ENCODE peak calls at places on chromosomes 16 and 17, in eight cellular contexts. One of them, this sample, is unnamed.
A peak's percentile ranks its signal among the peaks of the same experiment; 100 is the strongest.

GRCh38 chr17:28712037-28712704 is 483 bp upstream of the PROCA1 start:
- DNase-seq in fibroblast of the conjunctiva: no peak
- DNase-seq in stimulated activated CD8-positive, alpha-beta memory T cell treated with anti-CD3 and anti-CD28 coated beads, Interleukin-15, amount 100 ng/mL, for 24 hours: no peak
- DNase-seq in NCI-H2081: no peak
- DNase-seq in HFFc6: no peak
- DNase-seq in activated CD4-positive, alpha-beta T cell treated with anti-CD3 and anti-CD28 coated beads for 36 hours: peak; percentile 83
- DNase-seq in NCI-H2227 treated with DMSO at 0.1 percent for 48 hours: no peak
- DNase-seq in left lobe of liver: no peak
- DNase-seq in this sample: no peak

GRCh38 chr17:68600881-68601564 is at the start of gene FAM20A:
- DNase-seq in left lobe of liver: peak; percentile 95
- DNase-seq in stimulated activated CD8-positive, alpha-beta memory T cell treated with anti-CD3 and anti-CD28 coated beads, Interleukin-15, amount 100 ng/mL, for 24 hours: no peak
- DNase-seq in NCI-H2227 treated with DMSO at 0.1 percent for 48 hours: no peak
- DNase-seq in NCI-H2081: peak; percentile 67
- DNase-seq in activated CD4-positive, alpha-beta T cell treated with anti-CD3 and anti-CD28 coated beads for 36 hours: peak; percentile 34
- DNase-seq in fibroblast of the conjunctiva: no peak
- DNase-seq in HFFc6: no peak
- DNase-seq in this sample: no peak

GRCh38 chr16:6682142-6682811 is 650.4 kb upstream of the RBFOX1 start:
- DNase-seq in NCI-H2227 treated with DMSO at 0.1 percent for 48 hours: peak; percentile 60
- DNase-seq in stimulated activated CD8-positive, alpha-beta memory T cell treated with anti-CD3 and anti-CD28 coated beads, Interleukin-15, amount 100 ng/mL, for 24 hours: no peak
- DNase-seq in activated CD4-positive, alpha-beta T cell treated with anti-CD3 and anti-CD28 coated beads for 36 hours: peak; percentile 61
- DNase-seq in left lobe of liver: no peak
- DNase-seq in NCI-H2081: peak; percentile 6
- DNase-seq in HFFc6: no peak
- DNase-seq in fibroblast of the conjunctiva: no peak
- DNase-seq in this sample: peak; percentile 5

GRCh38 chr16:83705856-83706255 is 101.9 kb upstream of the HSBP1 start:
- DNase-seq in NCI-H2227 treated with DMSO at 0.1 percent for 48 hours: no peak
- DNase-seq in left lobe of liver: no peak
- DNase-seq in activated CD4-positive, alpha-beta T cell treated with anti-CD3 and anti-CD28 coated beads for 36 hours: no peak
- DNase-seq in stimulated activated CD8-positive, alpha-beta memory T cell treated with anti-CD3 and anti-CD28 coated beads, Interleukin-15, amount 100 ng/mL, for 24 hours: no peak
- DNase-seq in fibroblast of the conjunctiva: no peak
- DNase-seq in NCI-H2081: no peak
- DNase-seq in HFFc6: no peak
- DNase-seq in this sample: no peak

GRCh38 chr17:39208893-39209292 is 8.8 kb downstream of the RPL19 start:
- DNase-seq in fibroblast of the conjunctiva: no peak
- DNase-seq in HFFc6: no peak
- DNase-seq in NCI-H2227 treated with DMSO at 0.1 percent for 48 hours: no peak
- DNase-seq in left lobe of liver: no peak
- DNase-seq in NCI-H2081: no peak
- DNase-seq in activated CD4-positive, alpha-beta T cell treated with anti-CD3 and anti-CD28 coated beads for 36 hours: peak; percentile 63
- DNase-seq in stimulated activated CD8-positive, alpha-beta memory T cell treated with anti-CD3 and anti-CD28 coated beads, Interleukin-15, amount 100 ng/mL, for 24 hours: no peak
- DNase-seq in this sample: peak; percentile 50

GRCh38 chr17:49055181-49055927 is 58.2 kb downstream of the IGF2BP1 start:
- DNase-seq in HFFc6: no peak
- DNase-seq in NCI-H2081: no peak
- DNase-seq in left lobe of liver: no peak
- DNase-seq in NCI-H2227 treated with DMSO at 0.1 percent for 48 hours: no peak
- DNase-seq in stimulated activated CD8-positive, alpha-beta memory T cell treated with anti-CD3 and anti-CD28 coated beads, Interleukin-15, amount 100 ng/mL, for 24 hours: no peak
- DNase-seq in fibroblast of the conjunctiva: no peak
- DNase-seq in activated CD4-positive, alpha-beta T cell treated with anti-CD3 and anti-CD28 coated beads for 36 hours: no peak
- DNase-seq in this sample: no peak

GRCh38 chr16:11405331-11406176 is 60.3 kb downstream of the RMI2 start:
- DNase-seq in HFFc6: no peak
- DNase-seq in stimulated activated CD8-positive, alpha-beta memory T cell treated with anti-CD3 and anti-CD28 coated beads, Interleukin-15, amount 100 ng/mL, for 24 hours: peak; percentile 15
- DNase-seq in NCI-H2227 treated with DMSO at 0.1 percent for 48 hours: no peak
- DNase-seq in activated CD4-positive, alpha-beta T cell treated with anti-CD3 and anti-CD28 coated beads for 36 hours: peak; percentile 76
- DNase-seq in fibroblast of the conjunctiva: no peak
- DNase-seq in left lobe of liver: no peak
- DNase-seq in NCI-H2081: peak; percentile 21
- DNase-seq in this sample: no peak

GRCh38 chr16:84599528-84600202 is 18.2 kb downstream of the COTL1 start:
- DNase-seq in stimulated activated CD8-positive, alpha-beta memory T cell treated with anti-CD3 and anti-CD28 coated beads, Interleukin-15, amount 100 ng/mL, for 24 hours: peak; percentile 31
- DNase-seq in fibroblast of the conjunctiva: peak; percentile 62
- DNase-seq in NCI-H2081: peak; percentile 66
- DNase-seq in HFFc6: peak; percentile 77
- DNase-seq in left lobe of liver: no peak
- DNase-seq in activated CD4-positive, alpha-beta T cell treated with anti-CD3 and anti-CD28 coated beads for 36 hours: peak; percentile 90
- DNase-seq in NCI-H2227 treated with DMSO at 0.1 percent for 48 hours: no peak
- DNase-seq in this sample: no peak

GRCh38 chr17:78559749-78560368 is 17.3 kb downstream of the DNAH17 start:
- DNase-seq in NCI-H2227 treated with DMSO at 0.1 percent for 48 hours: no peak
- DNase-seq in activated CD4-positive, alpha-beta T cell treated with anti-CD3 and anti-CD28 coated beads for 36 hours: peak; percentile 60
- DNase-seq in stimulated activated CD8-positive, alpha-beta memory T cell treated with anti-CD3 and anti-CD28 coated beads, Interleukin-15, amount 100 ng/mL, for 24 hours: no peak
- DNase-seq in NCI-H2081: no peak
- DNase-seq in left lobe of liver: no peak
- DNase-seq in HFFc6: no peak
- DNase-seq in fibroblast of the conjunctiva: no peak
- DNase-seq in this sample: no peak

GRCh38 chr16:10188236-10188635 is 6.0 kb upstream of the GRIN2A start:
- DNase-seq in NCI-H2081: no peak
- DNase-seq in NCI-H2227 treated with DMSO at 0.1 percent for 48 hours: no peak
- DNase-seq in activated CD4-positive, alpha-beta T cell treated with anti-CD3 and anti-CD28 coated beads for 36 hours: no peak
- DNase-seq in HFFc6: peak; percentile 14
- DNase-seq in left lobe of liver: no peak
- DNase-seq in stimulated activated CD8-positive, alpha-beta memory T cell treated with anti-CD3 and anti-CD28 coated beads, Interleukin-15, amount 100 ng/mL, for 24 hours: no peak
- DNase-seq in fibroblast of the conjunctiva: no peak
- DNase-seq in this sample: no peak

GRCh38 chr16:82945420-82946096 is 318.8 kb downstream of the CDH13 start:
- DNase-seq in activated CD4-positive, alpha-beta T cell treated with anti-CD3 and anti-CD28 coated beads for 36 hours: no peak
- DNase-seq in NCI-H2227 treated with DMSO at 0.1 percent for 48 hours: no peak
- DNase-seq in NCI-H2081: no peak
- DNase-seq in stimulated activated CD8-positive, alpha-beta memory T cell treated with anti-CD3 and anti-CD28 coated beads, Interleukin-15, amount 100 ng/mL, for 24 hours: no peak
- DNase-seq in left lobe of liver: no peak
- DNase-seq in fibroblast of the conjunctiva: no peak
- DNase-seq in HFFc6: no peak
- DNase-seq in this sample: no peak

GRCh38 chr17:34644941-34645550 is 65.7 kb downstream of the TMEM132E start:
- DNase-seq in NCI-H2081: no peak
- DNase-seq in activated CD4-positive, alpha-beta T cell treated with anti-CD3 and anti-CD28 coated beads for 36 hours: no peak
- DNase-seq in left lobe of liver: no peak
- DNase-seq in HFFc6: no peak
- DNase-seq in stimulated activated CD8-positive, alpha-beta memory T cell treated with anti-CD3 and anti-CD28 coated beads, Interleukin-15, amount 100 ng/mL, for 24 hours: no peak
- DNase-seq in NCI-H2227 treated with DMSO at 0.1 percent for 48 hours: no peak
- DNase-seq in fibroblast of the conjunctiva: no peak
- DNase-seq in this sample: no peak

GRCh38 chr17:58753026-58753425 is 2.6 kb upstream of the PPM1E start:
- DNase-seq in HFFc6: no peak
- DNase-seq in left lobe of liver: no peak
- DNase-seq in NCI-H2227 treated with DMSO at 0.1 percent for 48 hours: no peak
- DNase-seq in fibroblast of the conjunctiva: no peak
- DNase-seq in activated CD4-positive, alpha-beta T cell treated with anti-CD3 and anti-CD28 coated beads for 36 hours: no peak
- DNase-seq in NCI-H2081: no peak
- DNase-seq in stimulated activated CD8-positive, alpha-beta memory T cell treated with anti-CD3 and anti-CD28 coated beads, Interleukin-15, amount 100 ng/mL, for 24 hours: no peak
- DNase-seq in this sample: no peak

GRCh38 chr16:12245923-12246290 is 269.4 kb downstream of the SNX29 start:
- DNase-seq in stimulated activated CD8-positive, alpha-beta memory T cell treated with anti-CD3 and anti-CD28 coated beads, Interleukin-15, amount 100 ng/mL, for 24 hours: no peak
- DNase-seq in left lobe of liver: no peak
- DNase-seq in fibroblast of the conjunctiva: no peak
- DNase-seq in NCI-H2081: peak; percentile 91
- DNase-seq in NCI-H2227 treated with DMSO at 0.1 percent for 48 hours: peak; percentile 72
- DNase-seq in activated CD4-positive, alpha-beta T cell treated with anti-CD3 and anti-CD28 coated beads for 36 hours: no peak
- DNase-seq in HFFc6: no peak
- DNase-seq in this sample: peak; percentile 79

GRCh38 chr16:56121156-56121500 is 70.2 kb upstream of the GNAO1 start:
- DNase-seq in stimulated activated CD8-positive, alpha-beta memory T cell treated with anti-CD3 and anti-CD28 coated beads, Interleukin-15, amount 100 ng/mL, for 24 hours: no peak
- DNase-seq in activated CD4-positive, alpha-beta T cell treated with anti-CD3 and anti-CD28 coated beads for 36 hours: no peak
- DNase-seq in NCI-H2227 treated with DMSO at 0.1 percent for 48 hours: no peak
- DNase-seq in left lobe of liver: no peak
- DNase-seq in HFFc6: no peak
- DNase-seq in NCI-H2081: no peak
- DNase-seq in fibroblast of the conjunctiva: no peak
- DNase-seq in this sample: no peak

GRCh38 chr17:44307387-44308186 is 814 bp upstream of the RUNDC3A start:
- DNase-seq in activated CD4-positive, alpha-beta T cell treated with anti-CD3 and anti-CD28 coated beads for 36 hours: no peak
- DNase-seq in fibroblast of the conjunctiva: no peak
- DNase-seq in stimulated activated CD8-positive, alpha-beta memory T cell treated with anti-CD3 and anti-CD28 coated beads, Interleukin-15, amount 100 ng/mL, for 24 hours: no peak
- DNase-seq in left lobe of liver: no peak
- DNase-seq in NCI-H2081: peak; percentile 78
- DNase-seq in NCI-H2227 treated with DMSO at 0.1 percent for 48 hours: peak; percentile 72
- DNase-seq in HFFc6: no peak
- DNase-seq in this sample: peak; percentile 40

GRCh38 chr16:50099957-50100648 is 34.3 kb downstream of the HEATR3 start:
- DNase-seq in HFFc6: no peak
- DNase-seq in NCI-H2227 treated with DMSO at 0.1 percent for 48 hours: no peak
- DNase-seq in NCI-H2081: no peak
- DNase-seq in stimulated activated CD8-positive, alpha-beta memory T cell treated with anti-CD3 and anti-CD28 coated beads, Interleukin-15, amount 100 ng/mL, for 24 hours: no peak
- DNase-seq in fibroblast of the conjunctiva: no peak
- DNase-seq in left lobe of liver: no peak
- DNase-seq in activated CD4-positive, alpha-beta T cell treated with anti-CD3 and anti-CD28 coated beads for 36 hours: no peak
- DNase-seq in this sample: no peak

GRCh38 chr16:1492923-1493745 is at the start of gene TELO2:
- DNase-seq in activated CD4-positive, alpha-beta T cell treated with anti-CD3 and anti-CD28 coated beads for 36 hours: peak; percentile 94
- DNase-seq in fibroblast of the conjunctiva: peak; percentile 38
- DNase-seq in stimulated activated CD8-positive, alpha-beta memory T cell treated with anti-CD3 and anti-CD28 coated beads, Interleukin-15, amount 100 ng/mL, for 24 hours: peak; percentile 86
- DNase-seq in HFFc6: peak; percentile 55
- DNase-seq in left lobe of liver: peak; percentile 84
- DNase-seq in NCI-H2227 treated with DMSO at 0.1 percent for 48 hours: peak; percentile 79
- DNase-seq in NCI-H2081: peak; percentile 66
- DNase-seq in this sample: peak; percentile 79

GRCh38 chr16:30602595-30603277 is 7.5 kb downstream of the ZNF689 start:
- DNase-seq in HFFc6: no peak
- DNase-seq in NCI-H2081: no peak
- DNase-seq in left lobe of liver: no peak
- DNase-seq in fibroblast of the conjunctiva: peak; percentile 44
- DNase-seq in stimulated activated CD8-positive, alpha-beta memory T cell treated with anti-CD3 and anti-CD28 coated beads, Interleukin-15, amount 100 ng/mL, for 24 hours: no peak
- DNase-seq in activated CD4-positive, alpha-beta T cell treated with anti-CD3 and anti-CD28 coated beads for 36 hours: no peak
- DNase-seq in NCI-H2227 treated with DMSO at 0.1 percent for 48 hours: no peak
- DNase-seq in this sample: no peak

GRCh38 chr17:63993368-63993990 is 4.7 kb upstream of the PRR29 start:
- DNase-seq in NCI-H2227 treated with DMSO at 0.1 percent for 48 hours: no peak
- DNase-seq in fibroblast of the conjunctiva: no peak
- DNase-seq in activated CD4-positive, alpha-beta T cell treated with anti-CD3 and anti-CD28 coated beads for 36 hours: no peak
- DNase-seq in NCI-H2081: no peak
- DNase-seq in left lobe of liver: no peak
- DNase-seq in stimulated activated CD8-positive, alpha-beta memory T cell treated with anti-CD3 and anti-CD28 coated beads, Interleukin-15, amount 100 ng/mL, for 24 hours: no peak
- DNase-seq in HFFc6: no peak
- DNase-seq in this sample: no peak

GRCh38 chr16:588639-588888 is 1.3 kb upstream of the RAB40C start:
- DNase-seq in fibroblast of the conjunctiva: peak; percentile 32
- DNase-seq in HFFc6: peak; percentile 59
- DNase-seq in activated CD4-positive, alpha-beta T cell treated with anti-CD3 and anti-CD28 coated beads for 36 hours: peak; percentile 85
- DNase-seq in NCI-H2081: peak; percentile 22
- DNase-seq in NCI-H2227 treated with DMSO at 0.1 percent for 48 hours: peak; percentile 40
- DNase-seq in stimulated activated CD8-positive, alpha-beta memory T cell treated with anti-CD3 and anti-CD28 coated beads, Interleukin-15, amount 100 ng/mL, for 24 hours: no peak
- DNase-seq in left lobe of liver: no peak
- DNase-seq in this sample: no peak

GRCh38 chr17:17146791-17147406 is 59.2 kb downstream of the PLD6 start:
- DNase-seq in activated CD4-positive, alpha-beta T cell treated with anti-CD3 and anti-CD28 coated beads for 36 hours: peak; percentile 61
- DNase-seq in stimulated activated CD8-positive, alpha-beta memory T cell treated with anti-CD3 and anti-CD28 coated beads, Interleukin-15, amount 100 ng/mL, for 24 hours: no peak
- DNase-seq in NCI-H2227 treated with DMSO at 0.1 percent for 48 hours: no peak
- DNase-seq in NCI-H2081: no peak
- DNase-seq in HFFc6: no peak
- DNase-seq in left lobe of liver: no peak
- DNase-seq in fibroblast of the conjunctiva: no peak
- DNase-seq in this sample: no peak

GRCh38 chr17:81961087-81961514 is at the start of gene NOTUM:
- DNase-seq in HFFc6: no peak
- DNase-seq in stimulated activated CD8-positive, alpha-beta memory T cell treated with anti-CD3 and anti-CD28 coated beads, Interleukin-15, amount 100 ng/mL, for 24 hours: no peak
- DNase-seq in fibroblast of the conjunctiva: no peak
- DNase-seq in activated CD4-positive, alpha-beta T cell treated with anti-CD3 and anti-CD28 coated beads for 36 hours: no peak
- DNase-seq in NCI-H2081: peak; percentile 28
- DNase-seq in left lobe of liver: no peak
- DNase-seq in NCI-H2227 treated with DMSO at 0.1 percent for 48 hours: no peak
- DNase-seq in this sample: no peak

GRCh38 chr16:4115941-4116327 is 308 bp downstream of the ADCY9 start:
- DNase-seq in left lobe of liver: no peak
- DNase-seq in NCI-H2227 treated with DMSO at 0.1 percent for 48 hours: no peak
- DNase-seq in fibroblast of the conjunctiva: no peak
- DNase-seq in NCI-H2081: no peak
- DNase-seq in HFFc6: no peak
- DNase-seq in stimulated activated CD8-positive, alpha-beta memory T cell treated with anti-CD3 and anti-CD28 coated beads, Interleukin-15, amount 100 ng/mL, for 24 hours: no peak
- DNase-seq in activated CD4-positive, alpha-beta T cell treated with anti-CD3 and anti-CD28 coated beads for 36 hours: no peak
- DNase-seq in this sample: no peak

GRCh38 chr16:3879258-3879886 is 1.1 kb downstream of the CREBBP start:
- DNase-seq in stimulated activated CD8-positive, alpha-beta memory T cell treated with anti-CD3 and anti-CD28 coated beads, Interleukin-15, amount 100 ng/mL, for 24 hours: no peak
- DNase-seq in HFFc6: no peak
- DNase-seq in NCI-H2081: no peak
- DNase-seq in activated CD4-positive, alpha-beta T cell treated with anti-CD3 and anti-CD28 coated beads for 36 hours: peak; percentile 55
- DNase-seq in NCI-H2227 treated with DMSO at 0.1 percent for 48 hours: no peak
- DNase-seq in fibroblast of the conjunctiva: no peak
- DNase-seq in left lobe of liver: peak; percentile 67
- DNase-seq in this sample: no peak

GRCh38 chr16:73163238-73163795 is 115.4 kb upstream of the ZFHX3 start:
- DNase-seq in HFFc6: no peak
- DNase-seq in activated CD4-positive, alpha-beta T cell treated with anti-CD3 and anti-CD28 coated beads for 36 hours: no peak
- DNase-seq in stimulated activated CD8-positive, alpha-beta memory T cell treated with anti-CD3 and anti-CD28 coated beads, Interleukin-15, amount 100 ng/mL, for 24 hours: no peak
- DNase-seq in NCI-H2227 treated with DMSO at 0.1 percent for 48 hours: no peak
- DNase-seq in NCI-H2081: no peak
- DNase-seq in fibroblast of the conjunctiva: no peak
- DNase-seq in left lobe of liver: no peak
- DNase-seq in this sample: no peak

GRCh38 chr16:15704545-15704987 is 54.5 kb downstream of the NDE1 start:
- DNase-seq in activated CD4-positive, alpha-beta T cell treated with anti-CD3 and anti-CD28 coated beads for 36 hours: peak; percentile 86
- DNase-seq in NCI-H2227 treated with DMSO at 0.1 percent for 48 hours: peak; percentile 31
- DNase-seq in left lobe of liver: peak; percentile 71
- DNase-seq in fibroblast of the conjunctiva: peak; percentile 56
- DNase-seq in NCI-H2081: peak; percentile 54
- DNase-seq in stimulated activated CD8-positive, alpha-beta memory T cell treated with anti-CD3 and anti-CD28 coated beads, Interleukin-15, amount 100 ng/mL, for 24 hours: peak; percentile 57
- DNase-seq in HFFc6: peak; percentile 51
- DNase-seq in this sample: peak; percentile 27

GRCh38 chr16:70430667-70431536 is 8.0 kb downstream of the ST3GAL2 start:
- DNase-seq in activated CD4-positive, alpha-beta T cell treated with anti-CD3 and anti-CD28 coated beads for 36 hours: peak; percentile 78
- DNase-seq in NCI-H2081: no peak
- DNase-seq in HFFc6: no peak
- DNase-seq in NCI-H2227 treated with DMSO at 0.1 percent for 48 hours: no peak
- DNase-seq in stimulated activated CD8-positive, alpha-beta memory T cell treated with anti-CD3 and anti-CD28 coated beads, Interleukin-15, amount 100 ng/mL, for 24 hours: no peak
- DNase-seq in fibroblast of the conjunctiva: no peak
- DNase-seq in left lobe of liver: no peak
- DNase-seq in this sample: no peak

GRCh38 chr17:83137523-83137922 is 58.1 kb downstream of the METRNL start:
- DNase-seq in NCI-H2081: no peak
- DNase-seq in fibroblast of the conjunctiva: no peak
- DNase-seq in HFFc6: no peak
- DNase-seq in left lobe of liver: peak; percentile 37
- DNase-seq in activated CD4-positive, alpha-beta T cell treated with anti-CD3 and anti-CD28 coated beads for 36 hours: no peak
- DNase-seq in NCI-H2227 treated with DMSO at 0.1 percent for 48 hours: no peak
- DNase-seq in stimulated activated CD8-positive, alpha-beta memory T cell treated with anti-CD3 and anti-CD28 coated beads, Interleukin-15, amount 100 ng/mL, for 24 hours: no peak
- DNase-seq in this sample: no peak